ENCODE peak calls at places on chromosome 4, in four cellular contexts. One of them, this sample, is unnamed. For H3K4me1 and H3K27me3, the result is how much of the 10 kb centered on the place peaks cover.

GRCh38 chr4:67332627-67333026 is 212.7 kb downstream of the CENPC start:
- DNase-seq in HepG2: peak
- DNase-seq in GM12878: no peak
- DNase-seq in H1: no peak
- DNase-seq in this sample: peak

GRCh38 chr4:24278693-24279092 is 305.7 kb downstream of the DHX15 start:
- DNase-seq in HepG2: no peak
- DNase-seq in H1: no peak
- DNase-seq in GM12878: no peak
- DNase-seq in this sample: no peak

GRCh38 chr4:104395219-104395618 is 99.5 kb downstream of the CXXC4 start:
- DNase-seq in H1: no peak
- DNase-seq in GM12878: no peak
- DNase-seq in HepG2: no peak
- DNase-seq in this sample: no peak

GRCh38 chr4:8904041-8904501 is 32.4 kb upstream of the HMX1 start:
- DNase-seq in GM12878: no peak
- DNase-seq in H1: no peak
- DNase-seq in HepG2: no peak
- DNase-seq in this sample: no peak

GRCh38 chr4:99572527-99573240 is 1.9 kb upstream of the MTTP start:
- DNase-seq in GM12878: no peak
- DNase-seq in HepG2: no peak
- DNase-seq in H1: no peak
- DNase-seq in this sample: no peak

GRCh38 chr4:184409911-184410692 is 64.2 kb downstream of the IRF2 start:
- DNase-seq in H1: no peak
- DNase-seq in HepG2: no peak
- DNase-seq in GM12878: no peak
- DNase-seq in this sample: no peak

GRCh38 chr4:152202415-152202814 is 333.5 kb downstream of the FBXW7 start:
- DNase-seq in H1: no peak
- DNase-seq in GM12878: no peak
- DNase-seq in HepG2: no peak
- DNase-seq in this sample: no peak

GRCh38 chr4:54229631-54230478 is 762 bp downstream of the PDGFRA start:
- DNase-seq in GM12878: no peak
- DNase-seq in H1: peak
- DNase-seq in HepG2: no peak
- DNase-seq in this sample: no peak

GRCh38 chr4:108010167-108010566 is 20.5 kb downstream of the HADH start:
- DNase-seq in GM12878: no peak
- DNase-seq in HepG2: no peak
- DNase-seq in H1: no peak
- DNase-seq in this sample: no peak

GRCh38 chr4:143185253-143186107 is 763 bp downstream of the USP38 start:
- DNase-seq in GM12878: no peak
- DNase-seq in HepG2: peak
- DNase-seq in H1: peak
- DNase-seq in this sample: no peak

GRCh38 chr4:16722386-16722785 is 176.1 kb downstream of the LDB2 start:
- DNase-seq in GM12878: no peak
- DNase-seq in HepG2: no peak
- DNase-seq in H1: no peak
- DNase-seq in this sample: no peak

GRCh38 chr4:14837860-14838259 is 164.4 kb upstream of the CPEB2 start:
- DNase-seq in HepG2: no peak
- DNase-seq in GM12878: no peak
- DNase-seq in H1: no peak
- DNase-seq in this sample: no peak

GRCh38 chr4:6221851-6222760 is 21.8 kb upstream of the JAKMIP1 start:
- DNase-seq in GM12878: no peak
- DNase-seq in H1: peak
- DNase-seq in HepG2: no peak
- DNase-seq in this sample: peak

GRCh38 chr4:4519296-4519898 is 22.5 kb downstream of the STX18 start:
- DNase-seq in GM12878: no peak
- DNase-seq in HepG2: no peak
- DNase-seq in H1: no peak
- DNase-seq in this sample: no peak

GRCh38 chr4:186021461-186022167 is 47.3 kb upstream of the TLR3 start:
- DNase-seq in HepG2: peak
- DNase-seq in GM12878: no peak
- DNase-seq in H1: peak
- DNase-seq in this sample: peak

GRCh38 chr4:34921391-34921790 is 1322.9 kb downstream of the ARAP2 start:
- DNase-seq in HepG2: no peak
- DNase-seq in GM12878: no peak
- DNase-seq in H1: no peak
- DNase-seq in this sample: no peak

GRCh38 chr4:102217345-102217744 is 127.9 kb downstream of the SLC39A8 start:
- DNase-seq in H1: no peak
- DNase-seq in HepG2: no peak
- DNase-seq in GM12878: no peak
- DNase-seq in this sample: no peak

GRCh38 chr4:161948026-161948770 is 215.6 kb downstream of the FSTL5 start:
- DNase-seq in HepG2: no peak
- DNase-seq in H1: no peak
- DNase-seq in GM12878: no peak
- DNase-seq in this sample: no peak

GRCh38 chr4:168857009-168857408 is 153.0 kb downstream of the CBR4 start:
- DNase-seq in GM12878: no peak
- DNase-seq in HepG2: no peak
- DNase-seq in H1: no peak
- DNase-seq in this sample: no peak
- H3K4me1 ChIP-seq in GM12878: under half
- H3K4me1 ChIP-seq in HepG2: under half
- H3K4me1 ChIP-seq in H1: under half
- H3K4me1 ChIP-seq in this sample: under half

GRCh38 chr4:145732895-145733880 is 53.2 kb downstream of the C4orf51 start:
- DNase-seq in H1: peak
- DNase-seq in GM12878: peak
- DNase-seq in HepG2: peak
- DNase-seq in this sample: peak

GRCh38 chr4:145735777-145736176 is 55.8 kb downstream of the C4orf51 start:
- DNase-seq in H1: no peak
- DNase-seq in HepG2: no peak
- DNase-seq in GM12878: no peak
- DNase-seq in this sample: no peak

GRCh38 chr4:145735330-145735638 is 55.3 kb downstream of the C4orf51 start:
- DNase-seq in GM12878: no peak
- DNase-seq in HepG2: peak
- DNase-seq in H1: no peak
- DNase-seq in this sample: no peak

GRCh38 chr4:145734051-145734450 is 54.1 kb downstream of the C4orf51 start:
- DNase-seq in GM12878: no peak
- DNase-seq in H1: no peak
- DNase-seq in HepG2: no peak
- DNase-seq in this sample: no peak

DNA sequence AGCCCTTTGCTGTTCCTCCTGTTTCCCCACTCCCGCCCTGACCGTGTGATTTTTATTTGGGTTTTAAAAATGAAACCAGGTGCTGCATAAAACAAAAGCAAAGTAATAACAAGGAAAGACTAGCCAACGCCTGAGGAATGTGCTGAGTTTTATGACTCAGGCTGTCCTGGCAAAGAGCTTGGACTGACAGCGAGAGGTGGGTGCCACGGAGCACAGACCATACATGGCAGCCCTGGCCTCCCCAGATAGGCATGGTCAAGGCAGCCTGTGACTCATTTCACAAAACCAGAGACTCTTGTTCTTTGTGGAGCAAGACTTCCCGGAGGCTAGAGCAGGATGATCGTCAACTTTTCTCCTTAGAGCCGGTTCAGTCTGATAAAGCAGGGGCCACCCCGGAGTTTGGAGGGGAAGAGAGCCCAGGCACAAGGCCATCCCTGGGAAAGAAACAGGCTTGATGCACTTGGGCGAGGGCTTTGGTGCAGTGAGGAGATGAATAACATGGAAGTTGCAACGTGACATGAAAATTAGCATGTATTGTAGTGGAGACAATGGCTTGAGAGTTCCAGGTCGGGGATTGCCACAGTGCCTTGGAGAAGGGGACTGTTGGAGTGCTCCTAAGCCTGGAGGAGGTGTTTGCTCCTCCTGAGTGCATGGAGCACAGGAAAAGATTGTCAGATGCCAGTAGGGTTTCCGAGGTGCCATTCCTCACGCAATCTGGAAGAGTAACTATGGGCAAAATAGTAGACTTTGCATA is 54.8 kb downstream of the C4orf51 start:
- DNase-seq in HepG2: peak
- DNase-seq in GM12878: peak
- DNase-seq in H1: no peak
- DNase-seq in this sample: no peak
- TF ChIP-seq SUZ12 in HepG2: no peak
- TF ChIP-seq SUZ12 in GM12878: no peak
- TF ChIP-seq SUZ12 in H1: no peak
- TF ChIP-seq SUZ12 in this sample: no peak

GRCh38 chr4:80231180-80231579 is 33.9 kb downstream of the PRDM8 start:
- DNase-seq in HepG2: no peak
- DNase-seq in GM12878: no peak
- DNase-seq in H1: no peak
- DNase-seq in this sample: no peak
- H3K27me3 ChIP-seq in HepG2: under half
- H3K27me3 ChIP-seq in GM12878: under half
- H3K27me3 ChIP-seq in H1: under half
- H3K27me3 ChIP-seq in this sample: under half

GRCh38 chr4:10119263-10119662 is 2.7 kb upstream of the WDR1 start:
- DNase-seq in GM12878: no peak
- DNase-seq in HepG2: no peak
- DNase-seq in H1: no peak
- DNase-seq in this sample: no peak
- H3K4me1 ChIP-seq in GM12878: under half
- H3K4me1 ChIP-seq in HepG2: half or more
- H3K4me1 ChIP-seq in H1: under half
- H3K4me1 ChIP-seq in this sample: under half

DNA sequence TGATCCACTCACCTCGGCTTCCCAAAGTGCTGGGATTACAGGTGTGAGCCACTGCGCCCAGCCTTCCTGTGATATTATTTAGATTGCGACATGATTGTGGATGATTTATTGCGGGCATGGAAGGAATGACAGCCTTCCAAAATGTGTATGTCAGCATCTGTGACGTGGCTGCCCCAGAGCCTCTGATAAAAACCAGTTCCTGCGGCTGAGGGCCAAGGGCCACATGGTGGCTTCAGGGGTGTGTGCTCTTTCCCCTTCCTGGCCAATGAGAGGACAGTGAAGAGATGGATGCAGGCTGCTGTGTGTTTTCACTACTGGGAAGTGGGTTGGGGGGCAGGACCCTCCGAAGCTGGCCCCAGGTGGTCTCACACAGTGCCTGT is 57.4 kb upstream of the HGFAC start:
- DNase-seq in HepG2: no peak
- DNase-seq in H1: peak
- DNase-seq in GM12878: no peak
- DNase-seq in this sample: no peak
- TF ChIP-seq SUZ12 in HepG2: no peak
- TF ChIP-seq SUZ12 in H1: no peak
- TF ChIP-seq SUZ12 in GM12878: no peak
- TF ChIP-seq SUZ12 in this sample: no peak